ENCODE peak calls at places on chromosomes 2 and 18, in eight cellular contexts. One of them, this sample, is unnamed.

GRCh38 chr2:19576411-19576810 is 218.0 kb upstream of the OSR1 start:
- DNase-seq in aorta: no peak
- DNase-seq in AG09309: no peak
- DNase-seq in GM13977: no peak
- DNase-seq in activated T-helper 1 cell treated with Interleukin-2 at 50 U/mL for 16 hours: no peak
- DNase-seq in astrocyte of the spinal cord: no peak
- DNase-seq in epithelial cell of esophagus: peak; percentile 94
- DNase-seq in EH: no peak
- DNase-seq in this sample: no peak

GRCh38 chr18:24509435-24509834 is 49.0 kb downstream of the HRH4 start:
- DNase-seq in astrocyte of the spinal cord: no peak
- DNase-seq in activated T-helper 1 cell treated with Interleukin-2 at 50 U/mL for 16 hours: no peak
- DNase-seq in AG09309: no peak
- DNase-seq in EH: no peak
- DNase-seq in GM13977: no peak
- DNase-seq in aorta: no peak
- DNase-seq in epithelial cell of esophagus: no peak
- DNase-seq in this sample: no peak

GRCh38 chr18:11689031-11689971 is at the start of gene GNAL:
- DNase-seq in GM13977: peak; percentile 82
- DNase-seq in aorta: peak; percentile 83
- DNase-seq in epithelial cell of esophagus: peak; percentile 91
- DNase-seq in astrocyte of the spinal cord: peak; percentile 88
- DNase-seq in activated T-helper 1 cell treated with Interleukin-2 at 50 U/mL for 16 hours: no peak
- DNase-seq in EH: peak; percentile 63
- DNase-seq in AG09309: peak; percentile 47
- DNase-seq in this sample: peak; percentile 33

GRCh38 chr18:3048820-3049349 is 35.9 kb upstream of the LPIN2 start:
- DNase-seq in activated T-helper 1 cell treated with Interleukin-2 at 50 U/mL for 16 hours: no peak
- DNase-seq in epithelial cell of esophagus: no peak
- DNase-seq in EH: no peak
- DNase-seq in aorta: no peak
- DNase-seq in GM13977: no peak
- DNase-seq in astrocyte of the spinal cord: no peak
- DNase-seq in AG09309: no peak
- DNase-seq in this sample: no peak

GRCh38 chr2:27832396-27832795 is 57.8 kb downstream of the RBKS start:
- DNase-seq in activated T-helper 1 cell treated with Interleukin-2 at 50 U/mL for 16 hours: no peak
- DNase-seq in AG09309: peak; percentile 67
- DNase-seq in astrocyte of the spinal cord: peak; percentile 89
- DNase-seq in epithelial cell of esophagus: peak; percentile 47
- DNase-seq in aorta: no peak
- DNase-seq in EH: peak; percentile 86
- DNase-seq in GM13977: no peak
- DNase-seq in this sample: no peak

GRCh38 chr18:11850821-11851155 is 425 bp upstream of the CHMP1B start:
- DNase-seq in GM13977: peak; percentile 38
- DNase-seq in AG09309: no peak
- DNase-seq in aorta: no peak
- DNase-seq in astrocyte of the spinal cord: no peak
- DNase-seq in epithelial cell of esophagus: peak; percentile 36
- DNase-seq in activated T-helper 1 cell treated with Interleukin-2 at 50 U/mL for 16 hours: no peak
- DNase-seq in EH: no peak
- DNase-seq in this sample: no peak

GRCh38 chr2:151339168-151339567 is 18.2 kb upstream of the TNFAIP6 start:
- DNase-seq in GM13977: no peak
- DNase-seq in epithelial cell of esophagus: no peak
- DNase-seq in AG09309: no peak
- DNase-seq in astrocyte of the spinal cord: peak; percentile 22
- DNase-seq in activated T-helper 1 cell treated with Interleukin-2 at 50 U/mL for 16 hours: no peak
- DNase-seq in aorta: no peak
- DNase-seq in EH: no peak
- DNase-seq in this sample: no peak

GRCh38 chr2:241228081-241228859 is 39.8 kb downstream of the ANO7 start:
- DNase-seq in AG09309: no peak
- DNase-seq in GM13977: no peak
- DNase-seq in activated T-helper 1 cell treated with Interleukin-2 at 50 U/mL for 16 hours: no peak
- DNase-seq in aorta: peak; percentile 42
- DNase-seq in astrocyte of the spinal cord: no peak
- DNase-seq in epithelial cell of esophagus: no peak
- DNase-seq in EH: no peak
- DNase-seq in this sample: no peak

GRCh38 chr2:240459401-240460242 is 24.2 kb downstream of the GPC1 start:
- DNase-seq in AG09309: no peak
- DNase-seq in aorta: peak; percentile 38
- DNase-seq in GM13977: no peak
- DNase-seq in epithelial cell of esophagus: no peak
- DNase-seq in activated T-helper 1 cell treated with Interleukin-2 at 50 U/mL for 16 hours: no peak
- DNase-seq in astrocyte of the spinal cord: no peak
- DNase-seq in EH: no peak
- DNase-seq in this sample: no peak

GRCh38 chr2:241763551-241764271 is 12.9 kb upstream of the GAL3ST2 start:
- DNase-seq in aorta: no peak
- DNase-seq in epithelial cell of esophagus: no peak
- DNase-seq in EH: no peak
- DNase-seq in astrocyte of the spinal cord: no peak
- DNase-seq in AG09309: no peak
- DNase-seq in GM13977: no peak
- DNase-seq in activated T-helper 1 cell treated with Interleukin-2 at 50 U/mL for 16 hours: no peak
- DNase-seq in this sample: no peak

GRCh38 chr2:190121971-190122370 is 59.4 kb upstream of the MSTN start:
- DNase-seq in activated T-helper 1 cell treated with Interleukin-2 at 50 U/mL for 16 hours: no peak
- DNase-seq in epithelial cell of esophagus: peak; percentile 24
- DNase-seq in EH: peak; percentile 24
- DNase-seq in AG09309: no peak
- DNase-seq in astrocyte of the spinal cord: peak; percentile 42
- DNase-seq in aorta: no peak
- DNase-seq in GM13977: peak; percentile 48
- DNase-seq in this sample: no peak

GRCh38 chr2:127173073-127173472 is 47.0 kb downstream of the CYP27C1 start:
- DNase-seq in aorta: no peak
- DNase-seq in activated T-helper 1 cell treated with Interleukin-2 at 50 U/mL for 16 hours: no peak
- DNase-seq in EH: peak; percentile 91
- DNase-seq in AG09309: peak; percentile 83
- DNase-seq in GM13977: no peak
- DNase-seq in astrocyte of the spinal cord: peak; percentile 88
- DNase-seq in epithelial cell of esophagus: peak; percentile 94
- DNase-seq in this sample: no peak

GRCh38 chr18:48764452-48764851 is 186.3 kb downstream of the SMAD7 start:
- DNase-seq in astrocyte of the spinal cord: no peak
- DNase-seq in AG09309: no peak
- DNase-seq in activated T-helper 1 cell treated with Interleukin-2 at 50 U/mL for 16 hours: no peak
- DNase-seq in GM13977: no peak
- DNase-seq in EH: no peak
- DNase-seq in epithelial cell of esophagus: no peak
- DNase-seq in aorta: no peak
- DNase-seq in this sample: no peak

GRCh38 chr2:141770511-141770910 is 360.3 kb downstream of the LRP1B start:
- DNase-seq in EH: no peak
- DNase-seq in astrocyte of the spinal cord: no peak
- DNase-seq in activated T-helper 1 cell treated with Interleukin-2 at 50 U/mL for 16 hours: no peak
- DNase-seq in AG09309: no peak
- DNase-seq in epithelial cell of esophagus: no peak
- DNase-seq in GM13977: no peak
- DNase-seq in aorta: no peak
- DNase-seq in this sample: no peak

GRCh38 chr18:37450434-37451133 is 115.0 kb downstream of the CELF4 start:
- DNase-seq in activated T-helper 1 cell treated with Interleukin-2 at 50 U/mL for 16 hours: no peak
- DNase-seq in AG09309: no peak
- DNase-seq in astrocyte of the spinal cord: no peak
- DNase-seq in EH: peak; percentile 61
- DNase-seq in GM13977: no peak
- DNase-seq in epithelial cell of esophagus: no peak
- DNase-seq in aorta: no peak
- DNase-seq in this sample: no peak

GRCh38 chr2:67476808-67477790 is 80.0 kb downstream of the ETAA1 start:
- DNase-seq in astrocyte of the spinal cord: peak; percentile 57
- DNase-seq in EH: peak; percentile 72
- DNase-seq in epithelial cell of esophagus: peak; percentile 69
- DNase-seq in AG09309: no peak
- DNase-seq in aorta: no peak
- DNase-seq in GM13977: peak; percentile 6
- DNase-seq in activated T-helper 1 cell treated with Interleukin-2 at 50 U/mL for 16 hours: no peak
- DNase-seq in this sample: no peak

GRCh38 chr2:66428986-66429612 is 5.8 kb upstream of the MEIS1 start:
- DNase-seq in astrocyte of the spinal cord: peak; percentile 73
- DNase-seq in epithelial cell of esophagus: peak; percentile 70
- DNase-seq in GM13977: no peak
- DNase-seq in AG09309: no peak
- DNase-seq in aorta: no peak
- DNase-seq in activated T-helper 1 cell treated with Interleukin-2 at 50 U/mL for 16 hours: no peak
- DNase-seq in EH: peak; percentile 69
- DNase-seq in this sample: no peak

GRCh38 chr2:106160786-106161261 is 33.3 kb downstream of the UXS1 start:
- DNase-seq in AG09309: no peak
- DNase-seq in activated T-helper 1 cell treated with Interleukin-2 at 50 U/mL for 16 hours: peak; percentile 35
- DNase-seq in EH: no peak
- DNase-seq in epithelial cell of esophagus: no peak
- DNase-seq in GM13977: no peak
- DNase-seq in astrocyte of the spinal cord: no peak
- DNase-seq in aorta: no peak
- DNase-seq in this sample: no peak

GRCh38 chr2:176085120-176085788 is 1.5 kb upstream of the EVX2 start:
- DNase-seq in GM13977: peak; percentile 33
- DNase-seq in epithelial cell of esophagus: no peak
- DNase-seq in aorta: no peak
- DNase-seq in AG09309: no peak
- DNase-seq in astrocyte of the spinal cord: no peak
- DNase-seq in EH: no peak
- DNase-seq in activated T-helper 1 cell treated with Interleukin-2 at 50 U/mL for 16 hours: no peak
- DNase-seq in this sample: no peak

GRCh38 chr2:61670591-61671503 is 132.7 kb upstream of the XPO1 start:
- DNase-seq in GM13977: peak; percentile 28
- DNase-seq in epithelial cell of esophagus: peak; percentile 81
- DNase-seq in aorta: peak; percentile 53
- DNase-seq in EH: peak; percentile 45
- DNase-seq in AG09309: no peak
- DNase-seq in activated T-helper 1 cell treated with Interleukin-2 at 50 U/mL for 16 hours: no peak
- DNase-seq in astrocyte of the spinal cord: peak; percentile 45
- DNase-seq in this sample: no peak

GRCh38 chr18:22913861-22914260 is 19.3 kb upstream of the RBBP8 start:
- DNase-seq in epithelial cell of esophagus: peak; percentile 99
- DNase-seq in astrocyte of the spinal cord: no peak
- DNase-seq in activated T-helper 1 cell treated with Interleukin-2 at 50 U/mL for 16 hours: no peak
- DNase-seq in GM13977: no peak
- DNase-seq in AG09309: no peak
- DNase-seq in EH: no peak
- DNase-seq in aorta: no peak
- DNase-seq in this sample: no peak

GRCh38 chr2:204533629-204534370 is 11.5 kb upstream of the PARD3B start:
- DNase-seq in AG09309: peak; percentile 45
- DNase-seq in epithelial cell of esophagus: peak; percentile 69
- DNase-seq in astrocyte of the spinal cord: peak; percentile 59
- DNase-seq in activated T-helper 1 cell treated with Interleukin-2 at 50 U/mL for 16 hours: no peak
- DNase-seq in aorta: no peak
- DNase-seq in EH: peak; percentile 87
- DNase-seq in GM13977: no peak
- DNase-seq in this sample: no peak

GRCh38 chr2:86313341-86313740 is 24.1 kb downstream of the REEP1 start:
- DNase-seq in aorta: no peak
- DNase-seq in EH: no peak
- DNase-seq in AG09309: no peak
- DNase-seq in activated T-helper 1 cell treated with Interleukin-2 at 50 U/mL for 16 hours: no peak
- DNase-seq in GM13977: no peak
- DNase-seq in epithelial cell of esophagus: no peak
- DNase-seq in astrocyte of the spinal cord: no peak
- DNase-seq in this sample: no peak

GRCh38 chr2:108409768-108410167 is 32.0 kb downstream of the SULT1C4 start:
- DNase-seq in AG09309: peak; percentile 16
- DNase-seq in aorta: no peak
- DNase-seq in astrocyte of the spinal cord: peak; percentile 54
- DNase-seq in GM13977: no peak
- DNase-seq in EH: peak; percentile 88
- DNase-seq in epithelial cell of esophagus: peak; percentile 32
- DNase-seq in activated T-helper 1 cell treated with Interleukin-2 at 50 U/mL for 16 hours: no peak
- DNase-seq in this sample: no peak

GRCh38 chr2:69720404-69720803 is 21.5 kb upstream of the ANXA4 start:
- DNase-seq in aorta: no peak
- DNase-seq in GM13977: no peak
- DNase-seq in AG09309: no peak
- DNase-seq in EH: no peak
- DNase-seq in activated T-helper 1 cell treated with Interleukin-2 at 50 U/mL for 16 hours: no peak
- DNase-seq in astrocyte of the spinal cord: no peak
- DNase-seq in epithelial cell of esophagus: no peak
- DNase-seq in this sample: no peak

This sample was measured in T-helper 17 cell.